ENCODE peak calls at places on chromosomes 2 and 18, in nine cellular contexts. T, B, S, C, H, D, A, L and F are unnamed samples.

GRCh38 chr2:120013569-120014223 is 819 bp downstream of the EPB41L5 start:
- DNase-seq in T (no peak), B (no peak), S (no peak), C (peak; percentile 19), H (peak; percentile 29), D (peak; percentile 9), A (no peak), L (no peak), F (no peak)

GRCh38 chr2:174181368-174181767 is 67.0 kb downstream of the OLA1 start:
- DNase-seq in T (no peak), B (no peak), S (no peak), C (no peak), H (no peak), D (no peak), A (no peak), L (no peak), F (no peak)

GRCh38 chr18:76564117-76564516 is 69.1 kb upstream of the ZNF516 start:
- DNase-seq in T (no peak), B (no peak), S (no peak), C (peak; percentile 62), H (no peak), D (no peak), A (no peak), L (no peak), F (no peak)

GRCh38 chr2:152499411-152499810 is 164.4 kb downstream of the FMNL2 start:
- DNase-seq in T (no peak), B (no peak), S (no peak), C (no peak), H (no peak), D (no peak), A (no peak), L (no peak), F (no peak)

GRCh38 chr2:101185085-101185484 is 33.9 kb upstream of the TBC1D8 start:
- DNase-seq in T (no peak), B (no peak), S (no peak), C (no peak), H (no peak), D (no peak), A (no peak), L (no peak), F (no peak)

GRCh38 chr2:168583064-168583709 is 127.1 kb downstream of the CERS6 start:
- DNase-seq in T (no peak), B (peak; percentile 53), S (no peak), C (no peak), H (no peak), D (no peak), A (no peak), L (peak; percentile 34), F (no peak)

GRCh38 chr2:232543491-232543890 is 4.0 kb downstream of the CHRNG start:
- DNase-seq in T (no peak), B (no peak), S (no peak), C (no peak), H (no peak), D (no peak), A (no peak), L (no peak), F (no peak)

GRCh38 chr18:2978626-2979025 is 34.3 kb downstream of the LPIN2 start:
- DNase-seq in T (no peak), B (peak; percentile 12), S (no peak), C (no peak), H (no peak), D (no peak), A (no peak), L (no peak), F (no peak)

GRCh38 chr2:39266139-39266805 is 22.5 kb upstream of the CDKL4 start:
- DNase-seq in T (no peak), B (peak; percentile 48), S (peak; percentile 53), C (no peak), H (no peak), D (no peak), A (no peak), L (peak; percentile 24), F (no peak)

GRCh38 chr2:234494361-234495075 is 2.4 kb downstream of the ARL4C start:
- DNase-seq in T (peak; percentile 84), B (peak; percentile 23), S (no peak), C (no peak), H (no peak), D (no peak), A (no peak), L (no peak), F (no peak)

GRCh38 chr2:42105330-42106256 is 57.8 kb downstream of the PKDCC start:
- DNase-seq in T (no peak), B (peak; percentile 90), S (peak; percentile 59), C (no peak), H (peak; percentile 29), D (no peak), A (no peak), L (peak; percentile 61), F (peak; percentile 31)

GRCh38 chr2:135741395-135742306 is at the start of gene UBXN4:
- DNase-seq in T (peak; percentile 98), B (peak; percentile 99), S (peak; percentile 96), C (peak; percentile 98), H (peak; percentile 97), D (peak; percentile 92), A (peak; percentile 85), L (peak; percentile 95), F (peak; percentile 99)

GRCh38 chr2:163580757-163581156 is 155.1 kb downstream of the FIGN start:
- DNase-seq in T (no peak), B (no peak), S (no peak), C (no peak), H (no peak), D (no peak), A (no peak), L (no peak), F (no peak)

GRCh38 chr18:77223221-77223639 is 26.4 kb upstream of the GALR1 start:
- DNase-seq in T (no peak), B (no peak), S (no peak), C (no peak), H (no peak), D (no peak), A (no peak), L (no peak), F (no peak)

GRCh38 chr2:231115651-231116050 is 9.2 kb downstream of the HTR2B start:
- DNase-seq in T (no peak), B (no peak), S (no peak), C (no peak), H (no peak), D (no peak), A (no peak), L (no peak), F (no peak)

GRCh38 chr2:72825271-72826155 is at the start of gene EXOC6B:
- DNase-seq in T (peak; percentile 97), B (peak; percentile 89), S (peak; percentile 51), C (peak; percentile 83), H (peak; percentile 93), D (peak; percentile 88), A (peak; percentile 94), L (peak; percentile 87), F (peak; percentile 94)

GRCh38 chr2:118089015-118089800 is 937 bp downstream of the INSIG2 start:
- DNase-seq in T (peak; percentile 37), B (peak; percentile 61), S (no peak), C (no peak), H (no peak), D (no peak), A (peak; percentile 6), L (peak; percentile 32), F (peak; percentile 38)

GRCh38 chr2:217795706-217796465 is 206.9 kb downstream of the TNS1 start:
- DNase-seq in T (no peak), B (no peak), S (no peak), C (no peak), H (no peak), D (no peak), A (no peak), L (no peak), F (peak; percentile 66)

GRCh38 chr2:85037622-85038021 is 66.7 kb downstream of the KCMF1 start:
- DNase-seq in T (no peak), B (no peak), S (no peak), C (no peak), H (no peak), D (no peak), A (no peak), L (no peak), F (no peak)

GRCh38 chr18:48153641-48154481 is 223.4 kb upstream of the SMAD2 start:
- DNase-seq in T (no peak), B (no peak), S (no peak), C (no peak), H (no peak), D (peak; percentile 56), A (no peak), L (no peak), F (peak; percentile 65)
- TF ChIP-seq CTCF in T (no peak), B (no peak), S (no peak), C (no peak), H (no peak), D (no peak), A (no peak), L (no peak), F (no peak)

GRCh38 chr18:34077599-34077998 is 147.1 kb downstream of the NOL4 start:
- DNase-seq in T (no peak), B (no peak), S (no peak), C (no peak), H (no peak), D (no peak), A (no peak), L (no peak), F (no peak)
- TF ChIP-seq CTCF in T (peak; percentile 24), B (no peak), S (no peak), C (no peak), H (no peak), D (no peak), A (peak; percentile 50), L (no peak), F (no peak)

DNA sequence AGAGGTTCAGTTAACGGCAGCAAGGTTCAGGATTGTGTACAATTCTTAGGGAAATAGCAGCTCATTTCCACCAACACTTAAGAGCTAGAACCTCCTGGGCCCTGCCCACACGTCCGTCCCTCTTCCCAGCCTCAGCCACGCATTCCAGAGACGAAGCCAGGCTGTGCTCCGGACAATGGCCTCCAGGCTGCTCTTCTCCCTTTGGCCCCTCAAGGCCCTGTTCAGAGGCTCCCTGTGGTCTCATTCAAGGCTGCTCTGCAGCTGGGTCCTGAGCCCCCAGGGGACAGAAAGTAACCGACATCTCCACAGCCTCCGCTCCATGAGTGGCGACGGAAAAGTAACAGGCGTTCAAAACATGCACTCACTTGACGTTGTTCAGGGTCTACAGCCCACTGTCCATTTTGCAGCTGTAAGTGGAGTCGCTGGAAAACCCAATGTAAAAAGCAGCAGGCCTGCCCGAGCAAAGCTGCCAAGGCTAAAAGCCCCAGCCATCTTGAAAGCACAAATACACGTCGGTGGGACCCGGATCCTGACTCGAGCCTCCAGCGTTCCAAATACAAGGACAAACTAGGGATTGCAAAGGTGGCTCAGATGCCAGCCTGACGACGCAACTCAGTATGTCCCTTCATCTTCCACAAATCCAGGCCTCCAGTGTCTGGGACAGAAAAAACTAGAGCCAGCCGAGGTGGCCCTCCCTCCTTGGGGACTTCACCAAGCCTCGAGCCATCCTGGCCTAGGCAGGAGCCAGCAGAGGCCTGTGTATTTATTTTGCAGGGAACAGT is 76.9 kb downstream of the NDUFA10 start:
- DNase-seq in T (no peak), B (no peak), S (no peak), C (no peak), H (peak; percentile 9), D (no peak), A (no peak), L (no peak), F (peak; percentile 44)
- TF ChIP-seq CTCF in T (no peak), B (no peak), S (no peak), C (no peak), H (no peak), D (no peak), A (no peak), L (no peak), F (no peak)

GRCh38 chr2:65969161-65969560 is 465.8 kb upstream of the MEIS1 start:
- DNase-seq in T (no peak), B (no peak), S (no peak), C (no peak), H (no peak), D (no peak), A (no peak), L (no peak), F (no peak)

GRCh38 chr2:65974067-65974723 is 460.7 kb upstream of the MEIS1 start:
- DNase-seq in T (no peak), B (no peak), S (no peak), C (no peak), H (no peak), D (no peak), A (no peak), L (no peak), F (no peak)
- TF ChIP-seq CTCF in T (peak; percentile 32), B (peak; percentile 36), S (no peak), C (peak; percentile 19), H (no peak), D (no peak), A (no peak), L (no peak), F (no peak)